ENCODE peak calls at places on chromosomes 1 and 21, in four cellular contexts. V, N, R and D are unnamed samples. For H3K36me3, the result is how much of the 10 kb centered on the place peaks cover.

GRCh38 chr21:15221799-15222386 is 157.1 kb upstream of the NRIP1 start:
- DNase-seq in R (peak), N (no peak), V (no peak), D (no peak)

GRCh38 chr1:159916240-159917051 is 8.9 kb downstream of the TAGLN2 start:
- DNase-seq in V (no peak), N (no peak), R (peak), D (no peak)

GRCh38 chr1:179883739-179884138 is 1.7 kb downstream of the TOR1AIP1 start:
- DNase-seq in R (no peak), N (peak), V (no peak), D (no peak)

GRCh38 chr1:19338323-19338762 is 26.2 kb downstream of the SLC66A1 start:
- DNase-seq in V (no peak), N (peak), R (no peak), D (no peak)

GRCh38 chr1:117147856-117148588 is 26.5 kb upstream of the TRIM45 start:
- DNase-seq in N (no peak), V (no peak), R (no peak), D (no peak)

GRCh38 chr1:41599912-41600311 is 115.4 kb upstream of the EDN2 start:
- DNase-seq in R (no peak), V (no peak), N (no peak), D (no peak)

GRCh38 chr1:46580140-46580903 is 23.7 kb downstream of the MKNK1 start:
- DNase-seq in R (no peak), N (peak), V (no peak), D (no peak)

GRCh38 chr1:89632213-89633102 is 462 bp upstream of the LRRC8C start:
- DNase-seq in N (peak), R (peak), V (peak), D (peak)

GRCh38 chr1:186443638-186444037 is 17.3 kb downstream of the PDC start:
- DNase-seq in V (no peak), N (no peak), R (no peak), D (no peak)

GRCh38 chr1:242242983-242243382 is 244.1 kb upstream of the MAP1LC3C start:
- DNase-seq in R (peak), N (no peak), V (no peak), D (no peak)

GRCh38 chr1:37476460-37477197 is 2.2 kb downstream of the ZC3H12A start:
- DNase-seq in V (peak), N (no peak), R (peak), D (no peak)

GRCh38 chr1:221742555-221743415 is 896 bp upstream of the DUSP10 start:
- DNase-seq in N (peak), R (peak), V (peak), D (peak)

GRCh38 chr1:31762726-31763670 is 1.1 kb downstream of the ADGRB2 start:
- DNase-seq in V (no peak), R (peak), N (peak), D (peak)

GRCh38 chr1:179599623-179600249 is 8.1 kb downstream of the TDRD5 start:
- DNase-seq in V (no peak), R (no peak), N (peak), D (no peak)

GRCh38 chr1:81437213-81437612 is 363.5 kb upstream of the ADGRL2 start:
- DNase-seq in R (no peak), V (no peak), N (no peak), D (no peak)

GRCh38 chr1:247118946-247119446 is 14.8 kb upstream of the ZNF669 start:
- DNase-seq in V (no peak), R (peak), N (peak), D (peak)

GRCh38 chr1:225114354-225114995 is 185.0 kb downstream of the DNAH14 start:
- DNase-seq in N (no peak), V (no peak), R (no peak), D (no peak)

DNA sequence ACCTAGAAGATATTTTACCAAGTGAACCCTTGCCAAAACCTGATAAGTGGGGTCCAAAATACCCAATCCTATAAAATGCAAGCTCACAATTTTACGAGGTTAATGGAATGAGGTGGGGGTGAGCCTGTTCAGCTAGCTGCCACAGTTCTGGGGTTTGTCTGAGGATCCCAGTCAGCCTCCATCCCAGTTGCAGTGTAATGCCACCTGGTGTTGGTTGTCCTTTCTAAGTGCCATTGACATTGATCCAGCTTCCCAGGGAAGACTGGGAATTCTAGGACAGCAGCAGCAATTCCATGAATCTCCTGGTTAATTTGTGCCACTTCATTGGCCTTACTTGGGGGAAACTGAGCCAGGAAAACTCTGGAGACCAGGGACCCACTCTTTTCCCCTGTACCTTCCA is 298.3 kb downstream of the RWDD3 start:
- DNase-seq in N (no peak), V (no peak), R (no peak), D (no peak)
- TF ChIP-seq CTCF in N (no peak), V (no peak), R (no peak), D (no peak)

DNA sequence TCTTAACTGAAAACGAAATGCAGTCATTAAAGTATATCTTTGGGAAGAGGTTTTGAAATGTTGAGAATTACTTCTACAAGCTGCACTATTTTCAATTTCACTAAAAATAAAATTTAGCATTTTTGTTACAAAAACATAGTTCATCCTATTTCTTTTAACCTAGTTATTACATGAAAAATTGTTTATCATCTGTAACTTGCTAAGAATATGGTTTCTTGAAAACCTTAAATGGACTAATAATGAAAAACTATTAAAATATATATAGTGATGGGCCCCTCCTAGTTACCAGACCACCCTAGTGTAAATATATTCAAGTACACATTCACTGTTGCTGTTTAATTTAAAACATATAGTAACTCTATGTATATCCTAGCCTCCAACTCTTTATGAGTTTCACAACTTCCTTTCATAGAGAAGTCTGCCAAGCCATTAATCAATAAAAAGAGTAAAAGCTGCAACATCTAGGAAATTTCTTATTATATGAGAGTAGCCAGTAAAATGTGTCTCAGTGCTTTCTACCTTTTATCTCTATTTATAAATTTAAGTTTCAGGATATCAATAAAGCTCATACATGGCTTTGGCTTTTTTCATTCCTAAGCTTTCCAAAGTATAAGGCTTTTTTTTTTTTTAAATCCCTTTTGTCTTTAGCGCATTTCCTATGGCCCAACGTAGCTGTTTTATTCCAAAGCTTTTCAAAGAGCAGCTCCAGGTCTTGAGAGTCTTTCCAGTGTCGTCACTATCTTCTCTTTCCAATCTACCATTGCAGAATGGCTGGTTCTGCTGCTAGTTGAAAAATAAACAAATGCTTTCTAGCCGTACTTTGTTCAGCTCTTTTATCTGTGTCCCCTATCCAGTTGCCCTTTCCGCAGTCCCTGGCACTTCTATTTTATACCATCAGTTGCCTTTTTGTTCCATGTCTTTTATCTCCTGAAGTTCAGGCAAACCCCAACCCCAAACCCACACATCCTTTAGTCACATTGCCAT is 6.5 kb downstream of the IRF2BP2 start:
- DNase-seq in V (no peak), N (no peak), R (no peak), D (no peak)
- H3K36me3 ChIP-seq in V (under half), N (half or more), R (half or more), D (half or more)

DNA sequence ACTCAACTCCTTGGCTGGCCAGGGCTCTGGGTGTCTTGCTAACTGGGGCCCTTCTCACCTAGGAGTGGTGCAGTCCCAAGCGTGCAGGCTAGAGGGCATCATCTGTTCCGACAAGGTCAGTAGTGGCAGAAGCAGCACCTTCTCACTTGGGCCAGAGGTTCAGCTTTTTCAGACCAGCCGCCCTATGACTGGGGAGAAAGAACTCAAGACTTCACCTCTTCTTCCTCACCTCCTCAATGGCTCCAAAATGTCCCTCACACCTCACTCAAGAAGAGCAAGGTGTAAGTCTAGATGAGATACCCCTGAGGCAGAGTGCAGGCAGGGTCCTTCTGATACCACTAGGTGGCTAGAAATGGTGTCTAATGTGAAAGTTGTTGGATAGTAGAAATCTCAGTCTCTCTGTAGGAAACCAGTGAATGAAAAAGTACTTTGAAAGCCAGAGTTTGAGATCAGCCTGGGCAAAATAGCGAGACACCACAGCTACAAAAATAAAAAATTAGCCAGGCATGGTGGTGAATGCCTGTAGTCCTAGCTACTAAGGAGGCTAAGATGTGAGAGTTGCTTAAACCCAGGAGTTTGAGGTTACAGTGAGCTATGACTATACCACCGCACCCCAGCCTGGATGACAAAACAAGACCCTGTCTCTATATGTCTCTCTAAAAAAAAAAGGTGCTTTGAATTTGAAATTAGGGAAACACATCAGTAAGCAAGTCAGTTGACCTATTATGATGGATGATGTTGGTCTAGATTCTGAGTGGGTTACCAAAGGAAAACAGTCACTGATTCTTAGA is 8.6 kb upstream of the IL20 start:
- DNase-seq in V (no peak), N (no peak), R (no peak), D (no peak)
- TF ChIP-seq CTCF in V (no peak), N (peak), R (peak), D (peak)

GRCh38 chr21:38822754-38823374 is 17.1 kb downstream of the ETS2 start:
- DNase-seq in R (no peak), N (no peak), V (no peak), D (no peak)

GRCh38 chr21:38821959-38822682 is 16.4 kb downstream of the ETS2 start:
- DNase-seq in N (no peak), V (no peak), R (no peak), D (no peak)

GRCh38 chr21:38825269-38825668 is 19.5 kb downstream of the ETS2 start:
- DNase-seq in R (no peak), N (no peak), V (no peak), D (no peak)

GRCh38 chr21:38824124-38824822 is 18.5 kb downstream of the ETS2 start:
- DNase-seq in N (no peak), R (no peak), V (no peak), D (no peak)

DNA sequence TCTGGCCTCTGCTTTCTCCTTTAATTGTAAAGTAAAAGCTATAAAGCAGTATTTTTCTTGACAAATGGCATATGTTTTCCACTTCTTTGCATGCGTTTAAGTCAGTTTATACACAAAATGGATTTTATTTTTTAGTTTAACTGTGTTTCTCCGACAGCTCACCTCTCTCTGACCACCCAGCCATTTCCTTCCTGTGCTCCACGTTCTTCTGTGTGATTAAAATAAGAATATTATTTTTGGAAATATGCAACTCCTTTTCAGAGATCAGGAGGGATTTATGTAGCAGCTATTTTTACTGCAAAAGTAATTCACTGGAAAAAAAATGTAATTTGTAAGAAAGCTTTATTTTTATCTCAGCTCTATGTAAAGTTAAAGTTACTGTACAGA is 18.0 kb downstream of the ETS2 start:
- DNase-seq in N (no peak), R (no peak), V (no peak), D (no peak)
- H3K36me3 ChIP-seq in N (half or more), R (half or more), V (under half), D (half or more)

GRCh38 chr1:24803220-24803619 is 58.0 kb downstream of the CLIC4 start:
- DNase-seq in V (no peak), N (no peak), R (peak), D (no peak)
- TF ChIP-seq CTCF in V (no peak), N (no peak), R (no peak), D (no peak)

GRCh38 chr21:46220275-46220810 is 8.2 kb downstream of the LSS start:
- DNase-seq in R (no peak), N (no peak), V (no peak), D (no peak)

GRCh38 chr21:46220847-46221246 is 7.7 kb downstream of the LSS start:
- DNase-seq in N (no peak), R (no peak), V (no peak), D (no peak)

GRCh38 chr21:46221664-46222435 is 6.7 kb downstream of the LSS start:
- DNase-seq in V (no peak), N (no peak), R (peak), D (no peak)

GRCh38 chr21:46222436-46223116 is 6.0 kb downstream of the LSS start:
- DNase-seq in R (peak), V (no peak), N (no peak), D (no peak)

DNA sequence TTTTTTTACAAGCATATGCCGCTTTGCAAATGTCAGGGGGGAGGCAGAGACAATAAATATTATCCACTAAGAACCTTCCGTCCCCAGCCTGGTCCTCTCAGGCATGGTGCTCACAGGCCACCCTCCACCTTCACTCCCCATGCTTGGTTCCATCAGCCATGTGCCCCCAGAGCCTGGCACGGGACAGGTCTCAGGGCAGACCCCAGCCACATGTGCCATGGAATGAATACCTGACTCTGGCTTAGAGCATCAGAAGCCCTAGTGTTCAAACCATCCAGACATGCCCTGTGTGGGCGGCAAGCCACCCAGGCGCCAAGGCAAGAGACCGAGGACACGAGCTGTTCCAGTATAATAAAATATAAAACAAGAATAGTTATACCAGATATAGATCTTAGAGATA is 5.4 kb downstream of the LSS start:
- DNase-seq in V (no peak), R (no peak), N (no peak), D (no peak)
- H3K36me3 ChIP-seq in V (under half), R (under half), N (half or more), D (half or more)

DNA sequence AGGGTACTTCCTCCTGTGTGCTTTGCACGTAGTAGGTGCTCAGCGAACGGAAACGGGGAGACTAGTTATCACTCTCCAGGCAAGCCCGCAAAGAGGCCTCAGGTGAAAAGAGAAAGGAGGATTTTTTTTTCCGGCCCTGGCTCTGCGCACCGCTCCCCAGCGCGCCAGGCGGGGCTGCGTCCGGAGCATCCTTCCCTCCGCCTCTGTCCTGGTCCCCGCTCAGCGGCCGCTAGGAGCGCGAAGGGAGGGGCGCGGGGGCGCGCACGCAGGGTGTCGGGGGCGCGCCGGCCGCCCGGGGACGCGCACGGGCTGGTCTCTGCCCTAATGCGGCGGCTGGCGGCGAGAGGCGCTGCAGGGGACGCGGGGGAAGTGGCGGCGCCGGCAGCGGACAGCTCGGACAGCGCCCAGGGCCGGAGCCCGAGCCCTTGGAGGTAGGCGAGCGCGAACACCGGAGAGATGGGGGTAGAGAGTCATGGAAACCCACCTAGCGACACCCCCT is 42.3 kb upstream of the NFASC start:
- DNase-seq in V (peak), N (peak), R (peak), D (no peak)
- TF ChIP-seq CTCF in V (peak), N (no peak), R (no peak), D (no peak)